ENCODE peak calls at places on chromosomes 11 and 22, in eight cellular contexts. One of them, this sample, is unnamed.

GRCh38 chr22:44869196-44869595 is 116.8 kb downstream of the ARHGAP8 start:
- DNase-seq in heart left ventricle: no peak
- DNase-seq in stomach: no peak
- DNase-seq in memory B cell: no peak
- DNase-seq in activated naive CD8-positive, alpha-beta T cell treated with anti-CD3 and anti-CD28 coated beads for 36 hours: no peak
- DNase-seq in right atrium auricular region: no peak
- DNase-seq in left ventricle myocardium superior: peak; percentile 17
- DNase-seq in mesendoderm: no peak
- DNase-seq in this sample: no peak

GRCh38 chr11:27820249-27820648 is 120.0 kb upstream of the BDNF start:
- DNase-seq in left ventricle myocardium superior: no peak
- DNase-seq in stomach: no peak
- DNase-seq in mesendoderm: no peak
- DNase-seq in right atrium auricular region: no peak
- DNase-seq in activated naive CD8-positive, alpha-beta T cell treated with anti-CD3 and anti-CD28 coated beads for 36 hours: no peak
- DNase-seq in heart left ventricle: no peak
- DNase-seq in memory B cell: no peak
- DNase-seq in this sample: no peak

GRCh38 chr11:15903246-15903645 is 453.1 kb downstream of the SOX6 start:
- DNase-seq in activated naive CD8-positive, alpha-beta T cell treated with anti-CD3 and anti-CD28 coated beads for 36 hours: no peak
- DNase-seq in stomach: no peak
- DNase-seq in mesendoderm: peak; percentile 35
- DNase-seq in left ventricle myocardium superior: no peak
- DNase-seq in right atrium auricular region: no peak
- DNase-seq in heart left ventricle: no peak
- DNase-seq in memory B cell: no peak
- DNase-seq in this sample: no peak

GRCh38 chr11:120612363-120613263 is 101.1 kb downstream of the GRIK4 start:
- DNase-seq in memory B cell: no peak
- DNase-seq in activated naive CD8-positive, alpha-beta T cell treated with anti-CD3 and anti-CD28 coated beads for 36 hours: peak; percentile 26
- DNase-seq in mesendoderm: peak; percentile 47
- DNase-seq in heart left ventricle: peak; percentile 81
- DNase-seq in right atrium auricular region: no peak
- DNase-seq in stomach: peak; percentile 27
- DNase-seq in left ventricle myocardium superior: peak; percentile 70
- DNase-seq in this sample: no peak

GRCh38 chr11:38254849-38255248 is 1656.8 kb upstream of the RAG2 start:
- DNase-seq in heart left ventricle: no peak
- DNase-seq in left ventricle myocardium superior: no peak
- DNase-seq in right atrium auricular region: no peak
- DNase-seq in mesendoderm: no peak
- DNase-seq in stomach: no peak
- DNase-seq in memory B cell: no peak
- DNase-seq in activated naive CD8-positive, alpha-beta T cell treated with anti-CD3 and anti-CD28 coated beads for 36 hours: no peak
- DNase-seq in this sample: no peak

GRCh38 chr22:22618923-22619322 is 25.5 kb upstream of the GGTLC2 start:
- DNase-seq in heart left ventricle: no peak
- DNase-seq in activated naive CD8-positive, alpha-beta T cell treated with anti-CD3 and anti-CD28 coated beads for 36 hours: no peak
- DNase-seq in left ventricle myocardium superior: no peak
- DNase-seq in memory B cell: no peak
- DNase-seq in stomach: no peak
- DNase-seq in mesendoderm: no peak
- DNase-seq in right atrium auricular region: no peak
- DNase-seq in this sample: no peak

GRCh38 chr11:102763440-102763839 is 17.0 kb downstream of the MMP10 start:
- DNase-seq in heart left ventricle: no peak
- DNase-seq in memory B cell: no peak
- DNase-seq in activated naive CD8-positive, alpha-beta T cell treated with anti-CD3 and anti-CD28 coated beads for 36 hours: no peak
- DNase-seq in left ventricle myocardium superior: no peak
- DNase-seq in stomach: no peak
- DNase-seq in right atrium auricular region: no peak
- DNase-seq in mesendoderm: no peak
- DNase-seq in this sample: no peak

GRCh38 chr11:60777572-60777971 is 7.6 kb upstream of the MS4A10 start:
- DNase-seq in stomach: no peak
- DNase-seq in activated naive CD8-positive, alpha-beta T cell treated with anti-CD3 and anti-CD28 coated beads for 36 hours: no peak
- DNase-seq in heart left ventricle: peak; percentile 69
- DNase-seq in mesendoderm: no peak
- DNase-seq in memory B cell: no peak
- DNase-seq in right atrium auricular region: peak; percentile 64
- DNase-seq in left ventricle myocardium superior: peak; percentile 48
- DNase-seq in this sample: no peak

GRCh38 chr11:102469196-102469821 is 16.7 kb upstream of the TMEM123 start:
- DNase-seq in memory B cell: no peak
- DNase-seq in activated naive CD8-positive, alpha-beta T cell treated with anti-CD3 and anti-CD28 coated beads for 36 hours: no peak
- DNase-seq in mesendoderm: no peak
- DNase-seq in heart left ventricle: no peak
- DNase-seq in right atrium auricular region: no peak
- DNase-seq in left ventricle myocardium superior: no peak
- DNase-seq in stomach: no peak
- DNase-seq in this sample: no peak

GRCh38 chr11:120929090-120929489 is 94.8 kb upstream of the TBCEL start:
- DNase-seq in left ventricle myocardium superior: no peak
- DNase-seq in mesendoderm: no peak
- DNase-seq in memory B cell: no peak
- DNase-seq in heart left ventricle: no peak
- DNase-seq in right atrium auricular region: no peak
- DNase-seq in stomach: no peak
- DNase-seq in activated naive CD8-positive, alpha-beta T cell treated with anti-CD3 and anti-CD28 coated beads for 36 hours: no peak
- DNase-seq in this sample: no peak

GRCh38 chr22:17982572-17983141 is 41.7 kb downstream of the MICAL3 start:
- DNase-seq in mesendoderm: no peak
- DNase-seq in stomach: no peak
- DNase-seq in memory B cell: no peak
- DNase-seq in activated naive CD8-positive, alpha-beta T cell treated with anti-CD3 and anti-CD28 coated beads for 36 hours: no peak
- DNase-seq in left ventricle myocardium superior: no peak
- DNase-seq in heart left ventricle: no peak
- DNase-seq in right atrium auricular region: no peak
- DNase-seq in this sample: no peak

GRCh38 chr11:120786206-120786735 is 237.6 kb upstream of the TBCEL start:
- DNase-seq in right atrium auricular region: peak; percentile 38
- DNase-seq in stomach: no peak
- DNase-seq in mesendoderm: no peak
- DNase-seq in heart left ventricle: no peak
- DNase-seq in activated naive CD8-positive, alpha-beta T cell treated with anti-CD3 and anti-CD28 coated beads for 36 hours: no peak
- DNase-seq in left ventricle myocardium superior: no peak
- DNase-seq in memory B cell: no peak
- DNase-seq in this sample: peak; percentile 46

GRCh38 chr11:29676993-29677392 is 339.8 kb downstream of the KCNA4 start:
- DNase-seq in stomach: no peak
- DNase-seq in right atrium auricular region: no peak
- DNase-seq in heart left ventricle: no peak
- DNase-seq in memory B cell: no peak
- DNase-seq in left ventricle myocardium superior: no peak
- DNase-seq in activated naive CD8-positive, alpha-beta T cell treated with anti-CD3 and anti-CD28 coated beads for 36 hours: no peak
- DNase-seq in mesendoderm: no peak
- DNase-seq in this sample: no peak

GRCh38 chr11:10604340-10604748 is 35.9 kb upstream of the LYVE1 start:
- DNase-seq in memory B cell: no peak
- DNase-seq in left ventricle myocardium superior: peak; percentile 72
- DNase-seq in activated naive CD8-positive, alpha-beta T cell treated with anti-CD3 and anti-CD28 coated beads for 36 hours: no peak
- DNase-seq in mesendoderm: no peak
- DNase-seq in heart left ventricle: peak; percentile 73
- DNase-seq in right atrium auricular region: no peak
- DNase-seq in stomach: no peak
- DNase-seq in this sample: no peak

This sample was measured in osteocyte.